ENCODE peak calls at places on chromosomes 11 and 22, in four cellular contexts. Y is HT-29; U is stimulated activated CD4-positive, alpha-beta T cell treated with anti-CD3 and anti-CD28 coated beads, Interleukin-4, amount 100 ng/mL, for 1 hour; A is HFF-Myc. C is an unnamed sample.

GRCh38 chr11:79077684-79078379 is 363.0 kb downstream of the TENM4 start:
- DNase-seq in A (no peak), Y (no peak), U (no peak), C (no peak)

GRCh38 chr11:104899226-104899625 is 966 bp upstream of the CASP12 start:
- DNase-seq in U (no peak), A (no peak), Y (no peak), C (no peak)

GRCh38 chr11:70899616-70900015 is 352.8 kb downstream of the SHANK2 start:
- DNase-seq in Y (no peak), A (no peak), U (no peak), C (no peak)

GRCh38 chr11:63613517-63614135 is 607 bp downstream of the PLAAT3 start:
- DNase-seq in A (no peak), U (peak; percentile 26), Y (peak; percentile 79), C (peak; percentile 75)

GRCh38 chr11:94132823-94133408 is 4.3 kb downstream of the PANX1 start:
- DNase-seq in U (no peak), Y (no peak), A (no peak), C (no peak)

GRCh38 chr11:126163074-126163700 is 48.3 kb downstream of the RPUSD4 start:
- DNase-seq in U (no peak), A (peak; percentile 69), Y (no peak), C (peak; percentile 67)

GRCh38 chr11:120153221-120153620 is 15.3 kb upstream of the TRIM29 start:
- DNase-seq in Y (no peak), A (no peak), U (no peak), C (no peak)

GRCh38 chr11:128926000-128926399 is 16.7 kb downstream of the TP53AIP1 start:
- DNase-seq in A (no peak), U (no peak), Y (no peak), C (no peak)

GRCh38 chr11:65975771-65976170 is 14.2 kb downstream of the SART1 start:
- DNase-seq in A (no peak), U (no peak), Y (no peak), C (no peak)

GRCh38 chr11:62427630-62428233 is 8.9 kb downstream of the SCGB1A1 start:
- DNase-seq in A (no peak), U (no peak), Y (no peak), C (no peak)

GRCh38 chr11:66745356-66746235 is 16.6 kb upstream of the SPTBN2 start:
- DNase-seq in Y (peak; percentile 49), U (peak; percentile 46), A (no peak), C (no peak)

GRCh38 chr11:4072668-4073285 is 21.8 kb upstream of the RRM1 start:
- DNase-seq in Y (peak; percentile 89), A (peak; percentile 63), U (no peak), C (no peak)

GRCh38 chr22:23058481-23059336 is 11.6 kb upstream of the GNAZ start:
- DNase-seq in Y (no peak), A (no peak), U (no peak), C (no peak)

GRCh38 chr22:36457688-36458450 is 23.6 kb downstream of the TXN2 start:
- DNase-seq in A (no peak), U (no peak), Y (no peak), C (no peak)

GRCh38 chr11:45384016-45384415 is 97.9 kb upstream of the SYT13 start:
- DNase-seq in A (no peak), Y (no peak), U (no peak), C (no peak)

GRCh38 chr11:126929186-126930085 is 71.1 kb downstream of the KIRREL3 start:
- DNase-seq in A (no peak), U (no peak), Y (no peak), C (no peak)

GRCh38 chr11:17256512-17256911 is 20.0 kb upstream of the NUCB2 start:
- DNase-seq in U (no peak), Y (no peak), A (peak; percentile 32), C (no peak)

GRCh38 chr11:2302844-2303626 is 1.2 kb downstream of the TSPAN32 start:
- DNase-seq in U (peak; percentile 12), A (no peak), Y (no peak), C (no peak)

GRCh38 chr11:112971200-112971599 is 10.0 kb downstream of the NCAM1 start:
- DNase-seq in U (no peak), A (no peak), Y (no peak), C (no peak)

GRCh38 chr22:49418943-49419342 is 408.7 kb downstream of the BRD1 start:
- DNase-seq in U (no peak), Y (no peak), A (no peak), C (no peak)

GRCh38 chr11:63553759-63554158 is 9.4 kb downstream of the PLAAT2 start:
- DNase-seq in U (peak; percentile 37), A (no peak), Y (no peak), C (no peak)

GRCh38 chr11:61754534-61755482 is 2.4 kb downstream of the MYRF start:
- DNase-seq in A (no peak), U (no peak), Y (no peak), C (no peak)

GRCh38 chr11:103584021-103584420 is 452.4 kb upstream of the DDI1 start:
- DNase-seq in A (no peak), U (no peak), Y (no peak), C (no peak)

GRCh38 chr22:39205344-39206021 is 39.3 kb downstream of the PDGFB start:
- DNase-seq in A (no peak), U (no peak), Y (peak; percentile 51), C (no peak)

GRCh38 chr11:57787920-57788716 is 26.5 kb downstream of the CTNND1 start:
- DNase-seq in A (no peak), U (no peak), Y (no peak), C (no peak)

GRCh38 chr11:93591247-93591898 is 48.2 kb upstream of the SMCO4 start:
- DNase-seq in A (no peak), Y (no peak), U (no peak), C (no peak)

GRCh38 chr11:118012083-118012669 is 26.0 kb downstream of the IL10RA start:
- DNase-seq in Y (peak; percentile 12), U (no peak), A (no peak), C (peak; percentile 41)

GRCh38 chr11:71223671-71224660 is 28.4 kb downstream of the SHANK2 start:
- DNase-seq in Y (no peak), A (no peak), U (no peak), C (no peak)

GRCh38 chr22:45223304-45224117 is 17.2 kb downstream of the KIAA0930 start:
- DNase-seq in U (no peak), A (no peak), Y (no peak), C (no peak)

GRCh38 chr11:46669606-46670243 is 30.7 kb downstream of the ARHGAP1 start:
- DNase-seq in A (no peak), U (no peak), Y (peak; percentile 28), C (no peak)

GRCh38 chr11:68469122-68469521 is 8.6 kb downstream of the PPP6R3 start:
- DNase-seq in U (no peak), Y (no peak), A (no peak), C (no peak)